ENCODE peak calls at places on chromosomes 6 and 20, in six cellular contexts. P is mammary epithelial cell; H is PC-3; Y is CD8-positive, alpha-beta memory T cell; Q is ascending aorta; C is heart left ventricle. E is an unnamed sample.
A peak's percentile ranks its signal among the peaks of the same experiment; 100 is the strongest.

GRCh38 chr20:44481719-44482416 is 6.2 kb downstream of the TTPAL start:
- DNase-seq in P (no peak), H (no peak), Y (no peak), Q (no peak), C (no peak), E (no peak)

GRCh38 chr6:89669002-89669401 is 30.5 kb upstream of the LYRM2 start:
- DNase-seq in P (no peak), H (no peak), Y (no peak), Q (no peak), C (no peak), E (no peak)

GRCh38 chr20:11376998-11377397 is 540.7 kb upstream of the BTBD3 start:
- DNase-seq in P (peak; percentile 99), H (no peak), Y (no peak), Q (no peak), C (no peak), E (no peak)

GRCh38 chr6:67880939-67881705 is 754.0 kb upstream of the ADGRB3 start:
- DNase-seq in P (no peak), H (peak; percentile 5), Y (no peak), Q (no peak), C (no peak), E (no peak)

GRCh38 chr6:32123681-32124080 is 4.4 kb downstream of the ATF6B start:
- DNase-seq in P (no peak), H (no peak), Y (no peak), Q (no peak), C (no peak), E (no peak)

GRCh38 chr20:2840967-2841531 is 504 bp downstream of the VPS16 start:
- DNase-seq in P (peak; percentile 49), H (peak; percentile 14), Y (peak; percentile 49), Q (peak; percentile 88), C (peak; percentile 82), E (no peak)

GRCh38 chr6:148524509-148524908 is 181.9 kb downstream of the SASH1 start:
- DNase-seq in P (no peak), H (peak; percentile 56), Y (no peak), Q (peak; percentile 68), C (no peak), E (no peak)

GRCh38 chr6:85417336-85417735 is 32.5 kb upstream of the NT5E start:
- DNase-seq in P (peak; percentile 20), H (no peak), Y (no peak), Q (no peak), C (no peak), E (no peak)

GRCh38 chr6:90709597-90709996 is 122.7 kb upstream of the MAP3K7 start:
- DNase-seq in P (no peak), H (no peak), Y (no peak), Q (no peak), C (no peak), E (no peak)

GRCh38 chr6:20873425-20874190 is 339.4 kb downstream of the CDKAL1 start:
- DNase-seq in P (no peak), H (peak; percentile 58), Y (no peak), Q (no peak), C (no peak), E (no peak)

GRCh38 chr6:112044856-112045255 is 9.0 kb upstream of the CCN6 start:
- DNase-seq in P (peak; percentile 54), H (no peak), Y (no peak), Q (no peak), C (no peak), E (no peak)

GRCh38 chr6:12751694-12752304 is 35.2 kb downstream of the PHACTR1 start:
- DNase-seq in P (peak; percentile 24), H (peak; percentile 62), Y (no peak), Q (no peak), C (peak; percentile 66), E (no peak)

GRCh38 chr6:19210849-19211590 is 626.1 kb upstream of the ID4 start:
- DNase-seq in P (no peak), H (peak; percentile 5), Y (no peak), Q (no peak), C (peak; percentile 45), E (no peak)

GRCh38 chr6:136284909-136285308 is 4.7 kb downstream of the BCLAF1 start:
- DNase-seq in P (peak; percentile 60), H (peak; percentile 30), Y (no peak), Q (no peak), C (no peak), E (no peak)

GRCh38 chr6:133635447-133635846 is 253.5 kb upstream of the TCF21 start:
- DNase-seq in P (peak; percentile 21), H (no peak), Y (no peak), Q (no peak), C (no peak), E (no peak)

GRCh38 chr20:24993337-24994185 is 1.0 kb upstream of the APMAP start:
- DNase-seq in P (peak; percentile 52), H (peak; percentile 86), Y (no peak), Q (peak; percentile 28), C (no peak), E (no peak)

GRCh38 chr6:5078121-5078695 is 6.9 kb upstream of the PPP1R3G start:
- DNase-seq in P (no peak), H (peak; percentile 56), Y (no peak), Q (no peak), C (no peak), E (no peak)

GRCh38 chr6:144334150-144334708 is 49.1 kb downstream of the UTRN start:
- DNase-seq in P (no peak), H (no peak), Y (peak; percentile 61), Q (no peak), C (no peak), E (peak; percentile 65)

GRCh38 chr6:159693128-159693893 is at the start of gene SOD2:
- DNase-seq in P (peak; percentile 81), H (peak; percentile 62), Y (peak; percentile 75), Q (peak; percentile 90), C (peak; percentile 92), E (peak; percentile 78)

GRCh38 chr6:53165333-53165732 is 16.7 kb upstream of the GCM1 start:
- DNase-seq in P (no peak), H (no peak), Y (no peak), Q (no peak), C (no peak), E (no peak)

GRCh38 chr6:134207431-134207830 is 110.5 kb downstream of the SGK1 start:
- DNase-seq in P (no peak), H (no peak), Y (no peak), Q (no peak), C (no peak), E (no peak)

GRCh38 chr6:119233327-119233984 is 116.1 kb downstream of the MAN1A1 start:
- DNase-seq in P (no peak), H (no peak), Y (no peak), Q (no peak), C (no peak), E (no peak)

GRCh38 chr6:142303191-142303564 is 1.4 kb downstream of the ADGRG6 start:
- DNase-seq in P (peak; percentile 2), H (no peak), Y (no peak), Q (no peak), C (no peak), E (no peak)

GRCh38 chr6:126300126-126300525 is 39.8 kb upstream of the CENPW start:
- DNase-seq in P (no peak), H (no peak), Y (no peak), Q (no peak), C (no peak), E (no peak)

GRCh38 chr6:6002005-6002808 is 4.5 kb downstream of the NRN1 start:
- DNase-seq in P (no peak), H (no peak), Y (no peak), Q (no peak), C (no peak), E (no peak)

GRCh38 chr6:47112311-47112710 is 70.2 kb upstream of the ADGRF1 start:
- DNase-seq in P (no peak), H (no peak), Y (no peak), Q (no peak), C (no peak), E (no peak)

GRCh38 chr6:95530176-95530799 is 47.0 kb upstream of the MANEA start:
- DNase-seq in P (no peak), H (no peak), Y (no peak), Q (no peak), C (no peak), E (no peak)

GRCh38 chr6:127347188-127347587 is 3.8 kb upstream of the ECHDC1 start:
- DNase-seq in P (peak; percentile 36), H (peak; percentile 80), Y (no peak), Q (no peak), C (no peak), E (no peak)

GRCh38 chr6:98641929-98642328 is 192.4 kb upstream of the POU3F2 start:
- DNase-seq in P (peak; percentile 5), H (no peak), Y (no peak), Q (no peak), C (no peak), E (no peak)

GRCh38 chr6:29628419-29629281 is 4.3 kb downstream of the GABBR1 start:
- DNase-seq in P (peak; percentile 55), H (peak; percentile 77), Y (peak; percentile 39), Q (peak; percentile 86), C (peak; percentile 84), E (no peak)

GRCh38 chr20:38752029-38752428 is 3.8 kb downstream of the ACTR5 start:
- DNase-seq in P (no peak), H (no peak), Y (no peak), Q (no peak), C (no peak), E (no peak)

GRCh38 chr6:38671885-38672467 is 31.0 kb downstream of the GLO1 start:
- DNase-seq in P (peak; percentile 56), H (peak; percentile 78), Y (no peak), Q (no peak), C (no peak), E (peak; percentile 5)

GRCh38 chr6:11381801-11382513 is 149.5 kb upstream of the NEDD9 start:
- DNase-seq in P (no peak), H (no peak), Y (peak; percentile 54), Q (no peak), C (no peak), E (peak; percentile 65)
- H3K4me3 ChIP-seq in P (no peak overlapping the region), H (no peak overlapping the region), Y (peak overlapping the region; percentile 78), Q (no peak overlapping the region), C (peak overlapping the region; percentile 2), E (peak overlapping the region; percentile 56)

DNA sequence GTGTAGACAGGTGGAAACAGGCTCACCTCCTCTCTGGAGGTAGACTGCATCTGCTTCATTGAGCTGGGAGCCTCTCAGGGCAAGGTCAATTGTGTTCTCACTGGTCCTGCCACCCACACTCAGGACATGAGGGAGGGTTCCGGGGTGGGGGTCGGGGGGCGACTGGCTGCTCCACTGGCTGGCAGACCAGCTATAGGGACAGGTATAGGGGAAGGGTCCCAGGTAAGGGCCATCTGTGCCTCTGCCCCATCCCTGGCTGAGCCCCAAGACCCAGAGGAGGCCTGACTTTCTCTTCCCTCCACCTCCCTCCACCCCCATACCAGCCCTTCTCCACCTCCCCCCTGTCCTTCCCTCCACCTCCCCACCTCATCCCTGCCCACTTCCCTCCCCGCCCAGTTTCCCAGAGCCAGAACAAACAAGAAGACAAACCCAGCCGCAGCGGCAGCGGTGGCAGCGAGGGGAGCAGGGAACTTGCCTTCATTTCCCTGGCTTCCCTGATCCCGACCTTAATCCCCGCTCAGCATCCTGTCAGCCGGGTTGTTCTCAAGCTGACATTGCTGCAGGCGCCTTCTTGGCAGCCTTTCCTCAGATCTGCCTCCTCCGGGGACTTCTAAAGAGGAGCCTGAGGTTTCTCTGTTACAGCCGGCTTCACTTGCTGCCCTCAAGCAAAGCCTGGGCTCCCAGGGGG is 18.3 kb upstream of the FOXP4 start:
- DNase-seq in P (no peak), H (peak; percentile 12), Y (no peak), Q (no peak), C (no peak), E (no peak)
- H3K27me3 ChIP-seq in P (no peaks in the 10 kb centered on the region), H (no peaks in the 10 kb centered on the region), Y (no peaks in the 10 kb centered on the region), Q (no peaks in the 10 kb centered on the region), C (peaks cover 3% of the 10 kb centered on the region), E (no peaks in the 10 kb centered on the region)

GRCh38 chr6:165843568-165844113 is 180.6 kb upstream of the PDE10A start:
- DNase-seq in P (no peak), H (no peak), Y (no peak), Q (no peak), C (peak; percentile 28), E (no peak)
- H3K4me3 ChIP-seq in P (no peak overlapping the region), H (no peak overlapping the region), Y (no peak overlapping the region), Q (no peak overlapping the region), C (no peak overlapping the region), E (no peak overlapping the region)

GRCh38 chr20:63171991-63172390 is 43.9 kb downstream of the YTHDF1 start:
- DNase-seq in P (no peak), H (no peak), Y (no peak), Q (no peak), C (no peak), E (no peak)
- H3K27me3 ChIP-seq in P (peaks cover 36% of the 10 kb centered on the region), H (peaks cover 40% of the 10 kb centered on the region), Y (peaks cover 28% of the 10 kb centered on the region), Q (peaks cover 27% of the 10 kb centered on the region), C (peaks cover 44% of the 10 kb centered on the region), E (peaks cover 40% of the 10 kb centered on the region)

E was measured in effector memory CD4-positive, alpha-beta T cell.